ENCODE peak calls at places on chromosomes 16 and 17, in seven cellular contexts. A, G, J, K, C, I and M are unnamed samples.

GRCh38 chr16:19698480-19699465 is 19.3 kb downstream of the KNOP1 start:
- DNase-seq in K (no peak), C (no peak), G (no peak), I (no peak), A (no peak), J (peak; percentile 41), M (no peak)

GRCh38 chr17:7383371-7383741 is 2.5 kb downstream of the TNK1 start:
- DNase-seq in J (no peak), K (no peak), G (no peak), C (no peak), A (no peak), I (no peak), M (no peak)

GRCh38 chr16:75256059-75256870 is 4.8 kb upstream of the BCAR1 start:
- DNase-seq in K (no peak), C (no peak), G (no peak), A (no peak), J (no peak), I (no peak), M (no peak)

GRCh38 chr17:73646409-73647305 is 2.4 kb upstream of the SDK2 start:
- DNase-seq in I (no peak), G (no peak), C (no peak), J (no peak), A (no peak), K (peak; percentile 12), M (peak; percentile 15)

GRCh38 chr16:82062645-82063058 is 27.6 kb downstream of the HSD17B2 start:
- DNase-seq in K (no peak), C (no peak), G (no peak), J (peak; percentile 78), A (no peak), I (no peak), M (no peak)

GRCh38 chr16:30010817-30011504 is at the start of gene DOC2A:
- DNase-seq in A (no peak), C (no peak), J (no peak), I (no peak), G (peak; percentile 57), K (no peak), M (peak; percentile 70)

GRCh38 chr17:18921912-18922451 is 30.0 kb upstream of the SLC5A10 start:
- DNase-seq in A (peak; percentile 28), G (no peak), K (peak; percentile 88), J (peak; percentile 56), C (no peak), I (no peak), M (no peak)

GRCh38 chr17:82412535-82413520 is 5.3 kb upstream of the HEXD start:
- DNase-seq in C (no peak), I (no peak), K (no peak), J (no peak), G (no peak), A (no peak), M (no peak)

GRCh38 chr17:40582328-40582901 is 17.1 kb upstream of the CCR7 start:
- DNase-seq in C (peak; percentile 22), J (peak; percentile 29), K (peak; percentile 98), I (no peak), A (peak; percentile 67), G (no peak), M (no peak)

GRCh38 chr16:89143911-89144675 is 27.5 kb upstream of the CDH15 start:
- DNase-seq in I (no peak), K (no peak), J (no peak), G (no peak), C (no peak), A (no peak), M (no peak)

GRCh38 chr16:29809850-29810698 is 1.9 kb upstream of the PRRT2 start:
- DNase-seq in C (peak; percentile 34), I (no peak), G (no peak), J (no peak), K (no peak), A (no peak), M (peak; percentile 49)

GRCh38 chr17:7192271-7192937 is 13.2 kb upstream of the ASGR1 start:
- DNase-seq in G (no peak), I (no peak), A (no peak), C (no peak), K (no peak), J (no peak), M (peak; percentile 88)

GRCh38 chr17:14228903-14229302 is 7.8 kb downstream of the CDRT15 start:
- DNase-seq in A (no peak), G (no peak), I (no peak), C (no peak), J (no peak), K (no peak), M (no peak)

GRCh38 chr17:32341141-32341856 is 674 bp downstream of the C17orf75 start:
- DNase-seq in K (peak; percentile 68), I (peak; percentile 21), G (peak; percentile 19), A (no peak), J (no peak), C (peak; percentile 8), M (no peak)

GRCh38 chr17:67474081-67474661 is 97.1 kb downstream of the PITPNC1 start:
- DNase-seq in C (no peak), G (no peak), I (no peak), K (no peak), J (peak; percentile 96), A (no peak), M (no peak)

GRCh38 chr17:80527016-80527645 is 17.5 kb upstream of the RPTOR start:
- DNase-seq in I (no peak), A (no peak), K (no peak), C (no peak), J (no peak), G (no peak), M (no peak)

GRCh38 chr17:4810696-4811289 is 3.8 kb downstream of the PLD2 start:
- DNase-seq in K (no peak), I (no peak), C (no peak), A (no peak), G (no peak), J (no peak), M (no peak)

GRCh38 chr17:69473801-69474170 is 59.3 kb downstream of the MAP2K6 start:
- DNase-seq in A (no peak), C (no peak), J (peak; percentile 2), K (no peak), I (no peak), G (no peak), M (no peak)

GRCh38 chr17:50693041-50693682 is 14.6 kb downstream of the ANKRD40 start:
- DNase-seq in J (no peak), G (no peak), K (no peak), A (no peak), C (no peak), I (no peak), M (no peak)

GRCh38 chr16:20349615-20350014 is 2.9 kb downstream of the UMOD start:
- DNase-seq in G (no peak), A (no peak), J (no peak), C (no peak), I (no peak), K (no peak), M (no peak)

GRCh38 chr16:85393674-85394510 is 219.2 kb upstream of the GSE1 start:
- DNase-seq in G (no peak), C (peak; percentile 56), J (peak; percentile 60), K (peak; percentile 65), I (peak; percentile 51), A (peak; percentile 73), M (peak; percentile 86)

GRCh38 chr17:79633154-79633553 is 22.3 kb upstream of the RBFOX3 start:
- DNase-seq in A (peak; percentile 6), K (no peak), J (no peak), G (no peak), C (no peak), I (no peak), M (no peak)

GRCh38 chr17:35913611-35914010 is 17.0 kb downstream of the RDM1 start:
- DNase-seq in I (no peak), K (no peak), J (no peak), G (no peak), C (no peak), A (no peak), M (no peak)

GRCh38 chr17:58270476-58271290 is 10.1 kb downstream of the MPO start:
- DNase-seq in C (no peak), G (no peak), K (no peak), J (no peak), I (no peak), A (no peak), M (no peak)

GRCh38 chr17:51510940-51511339 is 250.6 kb downstream of the UTP18 start:
- DNase-seq in A (no peak), J (no peak), I (no peak), K (no peak), C (no peak), G (no peak), M (no peak)

GRCh38 chr16:30949655-30950515 is 1.0 kb downstream of the ORAI3 start:
- DNase-seq in K (peak; percentile 86), C (no peak), J (peak; percentile 80), I (no peak), A (peak; percentile 84), G (no peak), M (no peak)

GRCh38 chr16:10511829-10512228 is 68.6 kb downstream of the EMP2 start:
- DNase-seq in I (no peak), J (no peak), K (peak; percentile 14), C (no peak), G (no peak), A (no peak), M (no peak)

GRCh38 chr17:76247304-76247703 is 7.0 kb upstream of the RNF157 start:
- DNase-seq in C (no peak), J (no peak), A (no peak), I (no peak), G (no peak), K (no peak), M (no peak)

GRCh38 chr17:65519471-65519870 is 42.0 kb downstream of the AXIN2 start:
- DNase-seq in C (no peak), K (no peak), J (no peak), I (no peak), A (no peak), G (no peak), M (no peak)

GRCh38 chr16:70679653-70680494 is 6.0 kb downstream of the MTSS2 start:
- DNase-seq in J (no peak), G (no peak), C (no peak), A (no peak), K (no peak), I (no peak), M (no peak)

GRCh38 chr17:44084131-44084538 is 13.6 kb downstream of the G6PC3 start:
- DNase-seq in G (no peak), C (no peak), J (no peak), K (no peak), A (no peak), I (no peak), M (no peak)

GRCh38 chr16:66344533-66345145 is 21.9 kb upstream of the CDH5 start:
- DNase-seq in G (no peak), A (no peak), I (no peak), K (peak; percentile 41), C (no peak), J (peak; percentile 67), M (peak; percentile 40)

GRCh38 chr16:29995330-29995910 is at the start of gene HIRIP3:
- DNase-seq in K (peak; percentile 92), C (peak; percentile 77), I (peak; percentile 70), J (peak; percentile 80), G (peak; percentile 83), A (peak; percentile 91), M (peak; percentile 87)

GRCh38 chr16:5042574-5043171 is 8.9 kb upstream of the NAGPA start:
- DNase-seq in G (no peak), J (no peak), K (no peak), A (no peak), C (no peak), I (no peak), M (no peak)

GRCh38 chr17:66549312-66549705 is 246.9 kb downstream of the PRKCA start:
- DNase-seq in G (no peak), I (no peak), J (peak; percentile 40), C (no peak), A (no peak), K (no peak), M (no peak)

GRCh38 chr17:31404028-31404949 is 12.8 kb downstream of the RAB11FIP4 start:
- DNase-seq in K (no peak), I (no peak), A (no peak), C (no peak), J (no peak), G (no peak), M (no peak)

GRCh38 chr16:85424260-85425060 is 188.7 kb upstream of the GSE1 start:
- DNase-seq in J (no peak), A (no peak), I (no peak), G (no peak), K (no peak), C (no peak), M (no peak)

GRCh38 chr17:77963441-77963840 is 4.9 kb downstream of the TNRC6C start:
- DNase-seq in C (peak; percentile 33), G (peak; percentile 18), I (no peak), J (peak; percentile 91), A (peak; percentile 35), K (no peak), M (peak; percentile 19)